ENCODE peak calls at places on chromosomes 4 and X, in six cellular contexts. W, M, D, G, L and E are unnamed samples.

GRCh38 chrX:53678667-53679066 is 7.9 kb downstream of the HUWE1 start:
- DNase-seq in W (no peak), M (no peak), D (no peak), G (peak; percentile 11), L (no peak), E (no peak)

GRCh38 chrX:147912093-147912801 is 528 bp downstream of the FMR1 start:
- DNase-seq in W (no peak), M (no peak), D (peak; percentile 12), G (peak; percentile 33), L (peak; percentile 50), E (peak; percentile 17)

GRCh38 chr4:186621959-186622553 is 66.7 kb upstream of the MTNR1A start:
- DNase-seq in W (no peak), M (no peak), D (no peak), G (no peak), L (no peak), E (no peak)

GRCh38 chr4:173038192-173038896 is 130.3 kb upstream of the GALNT7 start:
- DNase-seq in W (no peak), M (no peak), D (no peak), G (no peak), L (no peak), E (no peak)

GRCh38 chr4:171650543-171650942 is 162.7 kb upstream of the GALNTL6 start:
- DNase-seq in W (peak; percentile 3), M (no peak), D (no peak), G (no peak), L (no peak), E (no peak)

GRCh38 chrX:128754130-128754529 is 701.9 kb upstream of the ACTRT1 start:
- DNase-seq in W (peak; percentile 56), M (no peak), D (no peak), G (no peak), L (no peak), E (no peak)

GRCh38 chr4:38145741-38146140 is 185.5 kb downstream of the PTTG2 start:
- DNase-seq in W (no peak), M (no peak), D (no peak), G (no peak), L (no peak), E (no peak)

GRCh38 chr4:86306816-86307215 is 53.0 kb downstream of the MAPK10 start:
- DNase-seq in W (no peak), M (no peak), D (no peak), G (no peak), L (no peak), E (no peak)

GRCh38 chrX:9681422-9681821 is 84.2 kb downstream of the GPR143 start:
- DNase-seq in W (no peak), M (no peak), D (no peak), G (no peak), L (no peak), E (no peak)

GRCh38 chr4:5636766-5637670 is 71.3 kb downstream of the EVC2 start:
- DNase-seq in W (no peak), M (no peak), D (no peak), G (no peak), L (no peak), E (no peak)

GRCh38 chr4:5640096-5640495 is 68.3 kb downstream of the EVC2 start:
- DNase-seq in W (no peak), M (no peak), D (no peak), G (no peak), L (no peak), E (no peak)

GRCh38 chr4:5638316-5638715 is 70.0 kb downstream of the EVC2 start:
- DNase-seq in W (no peak), M (no peak), D (no peak), G (no peak), L (no peak), E (no peak)

GRCh38 chr4:5638976-5639375 is 69.4 kb downstream of the EVC2 start:
- DNase-seq in W (no peak), M (no peak), D (no peak), G (no peak), L (no peak), E (no peak)

DNA sequence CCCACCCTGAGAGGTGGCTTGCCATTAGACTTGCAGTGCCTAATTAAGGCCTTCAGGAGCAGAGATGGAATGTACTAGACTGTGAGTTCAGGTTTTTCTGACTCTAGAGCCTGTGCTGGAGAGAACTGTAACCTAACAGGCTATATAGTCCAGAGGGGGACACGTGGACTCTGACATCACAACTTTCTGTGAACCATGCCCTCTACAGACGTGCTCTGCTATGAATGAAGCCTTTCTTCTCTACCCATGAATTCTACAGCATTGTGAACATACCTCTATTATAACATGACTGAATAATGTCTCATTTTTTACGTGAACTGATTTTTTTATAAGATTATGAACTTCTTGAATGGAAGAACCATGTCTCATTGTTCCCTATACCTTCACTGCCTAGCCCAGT is 68.8 kb downstream of the EVC2 start:
- DNase-seq in W (no peak), M (no peak), D (no peak), G (no peak), L (no peak), E (no peak)
- TF ChIP-seq POLR2AphosphoS5 in W (no peak), M (no peak), D (no peak), G (no peak), L (no peak), E (no peak)

DNA sequence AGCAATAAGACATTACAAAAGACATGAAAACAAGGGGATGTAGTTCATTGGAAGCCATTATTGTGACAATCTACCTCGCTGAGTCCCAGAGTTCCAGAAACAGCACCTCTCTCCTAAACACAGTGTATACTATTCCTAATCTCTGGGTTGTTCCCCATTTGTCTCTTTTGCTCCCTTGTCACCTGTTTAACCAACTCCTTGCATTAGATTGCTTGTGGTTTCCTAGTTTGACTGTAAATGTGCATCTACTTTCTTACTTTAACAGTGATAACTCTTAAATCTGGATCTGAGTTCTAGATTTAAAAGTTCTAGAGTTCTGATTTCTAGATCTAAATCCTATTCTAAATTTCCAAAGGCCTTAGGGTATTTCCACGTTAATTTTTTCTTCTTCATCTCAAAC is 71.6 kb upstream of the TET2 start:
- DNase-seq in W (no peak), M (no peak), D (no peak), G (no peak), L (no peak), E (no peak)
- TF ChIP-seq POLR2A in W (no peak), M (no peak), D (no peak), G (no peak), L (no peak), E (no peak)

GRCh38 chr4:7680106-7680505 is 245.4 kb upstream of the PSAPL1 start:
- DNase-seq in W (no peak), M (no peak), D (no peak), G (no peak), L (no peak), E (no peak)
- TF ChIP-seq TAF1 in W (no peak), M (no peak), D (no peak), G (no peak), L (no peak), E (no peak)

GRCh38 chrX:154365052-154365600 is 9.3 kb downstream of the FLNA start:
- DNase-seq in W (no peak), M (no peak), D (no peak), G (no peak), L (no peak), E (no peak)
- TF ChIP-seq POLR2AphosphoS5 in W (no peak), M (no peak), D (no peak), G (no peak), L (peak; percentile 54), E (no peak)

GRCh38 chr4:169757575-169758184 is at the start of gene HPF1:
- DNase-seq in W (peak; percentile 83), M (peak; percentile 53), D (peak; percentile 88), G (peak; percentile 97), L (peak; percentile 96), E (peak; percentile 83)
- TF ChIP-seq POLR2A in W (peak; percentile 60), M (peak; percentile 77), D (no peak), G (peak; percentile 72), L (peak; percentile 68), E (peak; percentile 54)